ENCODE peak calls at places on chromosomes 4 and X, in four cellular contexts. One of them, this sample, is unnamed.

GRCh38 chr4:77152421-77152820 is 4.6 kb upstream of the CCNG2 start:
- DNase-seq in activated T-helper 1 cell treated with Interleukin-2 at 50 U/mL for 16 hours: no peak
- DNase-seq in activated CD8-positive, alpha-beta memory T cell treated with anti-CD3 and anti-CD28 coated beads for 24 hours: no peak
- DNase-seq in activated T-cell treated with anti-CD3 and anti-CD28 coated beads for 24 hours: no peak
- DNase-seq in this sample: no peak

GRCh38 chr4:169621754-169622481 is 1.5 kb downstream of the CLCN3 start:
- DNase-seq in activated T-helper 1 cell treated with Interleukin-2 at 50 U/mL for 16 hours: no peak
- DNase-seq in activated CD8-positive, alpha-beta memory T cell treated with anti-CD3 and anti-CD28 coated beads for 24 hours: no peak
- DNase-seq in activated T-cell treated with anti-CD3 and anti-CD28 coated beads for 24 hours: peak
- DNase-seq in this sample: no peak

GRCh38 chr4:156971168-156971601 is 414 bp downstream of the PDGFC start:
- DNase-seq in activated T-helper 1 cell treated with Interleukin-2 at 50 U/mL for 16 hours: no peak
- DNase-seq in activated CD8-positive, alpha-beta memory T cell treated with anti-CD3 and anti-CD28 coated beads for 24 hours: no peak
- DNase-seq in activated T-cell treated with anti-CD3 and anti-CD28 coated beads for 24 hours: no peak
- DNase-seq in this sample: no peak

GRCh38 chr4:153426207-153426886 is 39.8 kb upstream of the TMEM131L start:
- DNase-seq in activated T-helper 1 cell treated with Interleukin-2 at 50 U/mL for 16 hours: no peak
- DNase-seq in activated CD8-positive, alpha-beta memory T cell treated with anti-CD3 and anti-CD28 coated beads for 24 hours: no peak
- DNase-seq in activated T-cell treated with anti-CD3 and anti-CD28 coated beads for 24 hours: no peak
- DNase-seq in this sample: no peak

GRCh38 chrX:38220024-38220935 is at the start of gene SRPX:
- DNase-seq in activated T-helper 1 cell treated with Interleukin-2 at 50 U/mL for 16 hours: no peak
- DNase-seq in activated CD8-positive, alpha-beta memory T cell treated with anti-CD3 and anti-CD28 coated beads for 24 hours: no peak
- DNase-seq in activated T-cell treated with anti-CD3 and anti-CD28 coated beads for 24 hours: no peak
- DNase-seq in this sample: peak

GRCh38 chrX:40448793-40449192 is 132.0 kb upstream of the ATP6AP2 start:
- DNase-seq in activated T-helper 1 cell treated with Interleukin-2 at 50 U/mL for 16 hours: no peak
- DNase-seq in activated CD8-positive, alpha-beta memory T cell treated with anti-CD3 and anti-CD28 coated beads for 24 hours: no peak
- DNase-seq in activated T-cell treated with anti-CD3 and anti-CD28 coated beads for 24 hours: no peak
- DNase-seq in this sample: no peak

GRCh38 chrX:34826964-34827363 is 115.6 kb upstream of the FAM47B start:
- DNase-seq in activated T-helper 1 cell treated with Interleukin-2 at 50 U/mL for 16 hours: no peak
- DNase-seq in activated CD8-positive, alpha-beta memory T cell treated with anti-CD3 and anti-CD28 coated beads for 24 hours: no peak
- DNase-seq in activated T-cell treated with anti-CD3 and anti-CD28 coated beads for 24 hours: no peak
- DNase-seq in this sample: no peak

GRCh38 chrX:46770817-46771163 is 11.9 kb upstream of the SLC9A7 start:
- DNase-seq in activated T-helper 1 cell treated with Interleukin-2 at 50 U/mL for 16 hours: no peak
- DNase-seq in activated CD8-positive, alpha-beta memory T cell treated with anti-CD3 and anti-CD28 coated beads for 24 hours: no peak
- DNase-seq in activated T-cell treated with anti-CD3 and anti-CD28 coated beads for 24 hours: no peak
- DNase-seq in this sample: no peak

GRCh38 chrX:71098302-71098701 is 2.7 kb downstream of the FOXO4 start:
- DNase-seq in activated T-helper 1 cell treated with Interleukin-2 at 50 U/mL for 16 hours: peak
- DNase-seq in activated CD8-positive, alpha-beta memory T cell treated with anti-CD3 and anti-CD28 coated beads for 24 hours: peak
- DNase-seq in activated T-cell treated with anti-CD3 and anti-CD28 coated beads for 24 hours: peak
- DNase-seq in this sample: peak

GRCh38 chr4:21177092-21177491 is 476.8 kb downstream of the PACRGL start:
- DNase-seq in activated T-helper 1 cell treated with Interleukin-2 at 50 U/mL for 16 hours: no peak
- DNase-seq in activated CD8-positive, alpha-beta memory T cell treated with anti-CD3 and anti-CD28 coated beads for 24 hours: no peak
- DNase-seq in activated T-cell treated with anti-CD3 and anti-CD28 coated beads for 24 hours: no peak
- DNase-seq in this sample: no peak

GRCh38 chr4:124334119-124334518 is 378.4 kb downstream of the ANKRD50 start:
- DNase-seq in activated T-helper 1 cell treated with Interleukin-2 at 50 U/mL for 16 hours: no peak
- DNase-seq in activated CD8-positive, alpha-beta memory T cell treated with anti-CD3 and anti-CD28 coated beads for 24 hours: no peak
- DNase-seq in activated T-cell treated with anti-CD3 and anti-CD28 coated beads for 24 hours: peak
- DNase-seq in this sample: no peak

GRCh38 chr4:48909697-48910096 is 3.1 kb upstream of the OCIAD2 start:
- DNase-seq in activated T-helper 1 cell treated with Interleukin-2 at 50 U/mL for 16 hours: peak
- DNase-seq in activated CD8-positive, alpha-beta memory T cell treated with anti-CD3 and anti-CD28 coated beads for 24 hours: peak
- DNase-seq in activated T-cell treated with anti-CD3 and anti-CD28 coated beads for 24 hours: peak
- DNase-seq in this sample: no peak

GRCh38 chr4:162791321-162791720 is 375.4 kb downstream of the NAF1 start:
- DNase-seq in activated T-helper 1 cell treated with Interleukin-2 at 50 U/mL for 16 hours: no peak
- DNase-seq in activated CD8-positive, alpha-beta memory T cell treated with anti-CD3 and anti-CD28 coated beads for 24 hours: no peak
- DNase-seq in activated T-cell treated with anti-CD3 and anti-CD28 coated beads for 24 hours: no peak
- DNase-seq in this sample: no peak

GRCh38 chrX:110448459-110448858 is 89.8 kb downstream of the RTL9 start:
- DNase-seq in activated T-helper 1 cell treated with Interleukin-2 at 50 U/mL for 16 hours: no peak
- DNase-seq in activated CD8-positive, alpha-beta memory T cell treated with anti-CD3 and anti-CD28 coated beads for 24 hours: no peak
- DNase-seq in activated T-cell treated with anti-CD3 and anti-CD28 coated beads for 24 hours: no peak
- DNase-seq in this sample: no peak

GRCh38 chr4:95528388-95528787 is 20.4 kb downstream of the UNC5C start:
- DNase-seq in activated T-helper 1 cell treated with Interleukin-2 at 50 U/mL for 16 hours: no peak
- DNase-seq in activated CD8-positive, alpha-beta memory T cell treated with anti-CD3 and anti-CD28 coated beads for 24 hours: no peak
- DNase-seq in activated T-cell treated with anti-CD3 and anti-CD28 coated beads for 24 hours: no peak
- DNase-seq in this sample: no peak

GRCh38 chr4:13430834-13431568 is 53.1 kb downstream of the RAB28 start:
- DNase-seq in activated T-helper 1 cell treated with Interleukin-2 at 50 U/mL for 16 hours: no peak
- DNase-seq in activated CD8-positive, alpha-beta memory T cell treated with anti-CD3 and anti-CD28 coated beads for 24 hours: no peak
- DNase-seq in activated T-cell treated with anti-CD3 and anti-CD28 coated beads for 24 hours: no peak
- DNase-seq in this sample: no peak

GRCh38 chr4:120202222-120202621 is 135.6 kb upstream of the MAD2L1 start:
- DNase-seq in activated T-helper 1 cell treated with Interleukin-2 at 50 U/mL for 16 hours: no peak
- DNase-seq in activated CD8-positive, alpha-beta memory T cell treated with anti-CD3 and anti-CD28 coated beads for 24 hours: no peak
- DNase-seq in activated T-cell treated with anti-CD3 and anti-CD28 coated beads for 24 hours: no peak
- DNase-seq in this sample: no peak

GRCh38 chrX:151167791-151168345 is 8.5 kb upstream of the GPR50 start:
- DNase-seq in activated T-helper 1 cell treated with Interleukin-2 at 50 U/mL for 16 hours: no peak
- DNase-seq in activated CD8-positive, alpha-beta memory T cell treated with anti-CD3 and anti-CD28 coated beads for 24 hours: no peak
- DNase-seq in activated T-cell treated with anti-CD3 and anti-CD28 coated beads for 24 hours: no peak
- DNase-seq in this sample: no peak

GRCh38 chrX:9677098-9677739 is 88.4 kb downstream of the GPR143 start:
- DNase-seq in activated T-helper 1 cell treated with Interleukin-2 at 50 U/mL for 16 hours: no peak
- DNase-seq in activated CD8-positive, alpha-beta memory T cell treated with anti-CD3 and anti-CD28 coated beads for 24 hours: peak
- DNase-seq in activated T-cell treated with anti-CD3 and anti-CD28 coated beads for 24 hours: peak
- DNase-seq in this sample: peak

GRCh38 chr4:158996669-158997074 is 106.2 kb upstream of the RAPGEF2 start:
- DNase-seq in activated T-helper 1 cell treated with Interleukin-2 at 50 U/mL for 16 hours: no peak
- DNase-seq in activated CD8-positive, alpha-beta memory T cell treated with anti-CD3 and anti-CD28 coated beads for 24 hours: no peak
- DNase-seq in activated T-cell treated with anti-CD3 and anti-CD28 coated beads for 24 hours: no peak
- DNase-seq in this sample: no peak

GRCh38 chr4:38170800-38171199 is 210.6 kb downstream of the PTTG2 start:
- DNase-seq in activated T-helper 1 cell treated with Interleukin-2 at 50 U/mL for 16 hours: no peak
- DNase-seq in activated CD8-positive, alpha-beta memory T cell treated with anti-CD3 and anti-CD28 coated beads for 24 hours: no peak
- DNase-seq in activated T-cell treated with anti-CD3 and anti-CD28 coated beads for 24 hours: no peak
- DNase-seq in this sample: no peak

GRCh38 chr4:122836941-122837340 is 10.3 kb downstream of the FGF2 start:
- DNase-seq in activated T-helper 1 cell treated with Interleukin-2 at 50 U/mL for 16 hours: no peak
- DNase-seq in activated CD8-positive, alpha-beta memory T cell treated with anti-CD3 and anti-CD28 coated beads for 24 hours: no peak
- DNase-seq in activated T-cell treated with anti-CD3 and anti-CD28 coated beads for 24 hours: no peak
- DNase-seq in this sample: no peak

This sample was measured in stimulated activated naive B cell treated with anti-CD40 and anti-IgM and Interleukin-4, amounts not matched to agents 10 μg/mL and 1 μg/mL and 100 μg/mL, for 72 hours.